ENCODE peak calls at places on chromosomes 7 and 10, in four cellular contexts. One of them, this sample, is unnamed.

GRCh38 chr10:9294865-9295264 is 1240.4 kb downstream of the GATA3 start:
- DNase-seq in HepG2: no peak
- DNase-seq in A549: no peak
- DNase-seq in GM12878: no peak
- DNase-seq in this sample: no peak

GRCh38 chr10:78464118-78464855 is 430.6 kb downstream of the RPS24 start:
- DNase-seq in HepG2: no peak
- DNase-seq in GM12878: no peak
- DNase-seq in A549: no peak
- DNase-seq in this sample: no peak

GRCh38 chr10:89281606-89282395 is 20.0 kb upstream of the IFIT2 start:
- DNase-seq in GM12878: no peak
- DNase-seq in HepG2: no peak
- DNase-seq in A549: no peak
- DNase-seq in this sample: no peak

GRCh38 chr10:71213761-71214440 is 1.5 kb downstream of the UNC5B start:
- DNase-seq in HepG2: no peak
- DNase-seq in A549: peak
- DNase-seq in GM12878: no peak
- DNase-seq in this sample: peak

GRCh38 chr10:104577171-104577570 is 63.9 kb upstream of the SORCS3 start:
- DNase-seq in A549: no peak
- DNase-seq in GM12878: no peak
- DNase-seq in HepG2: no peak
- DNase-seq in this sample: no peak

GRCh38 chr7:103593691-103594090 is 147.7 kb upstream of the SLC26A5 start:
- DNase-seq in GM12878: no peak
- DNase-seq in HepG2: no peak
- DNase-seq in A549: no peak
- DNase-seq in this sample: no peak

GRCh38 chr10:17109475-17110207 is 20.0 kb downstream of the CUBN start:
- DNase-seq in A549: peak
- DNase-seq in HepG2: no peak
- DNase-seq in GM12878: no peak
- DNase-seq in this sample: no peak

GRCh38 chr10:24872049-24872789 is 80.2 kb downstream of the PRTFDC1 start:
- DNase-seq in GM12878: no peak
- DNase-seq in A549: no peak
- DNase-seq in HepG2: no peak
- DNase-seq in this sample: peak

GRCh38 chr7:133183042-133183441 is 69.8 kb upstream of the EXOC4 start:
- DNase-seq in A549: no peak
- DNase-seq in GM12878: no peak
- DNase-seq in HepG2: no peak
- DNase-seq in this sample: no peak

GRCh38 chr10:95201736-95202135 is 7.7 kb downstream of the ACSM6 start:
- DNase-seq in A549: peak
- DNase-seq in GM12878: no peak
- DNase-seq in HepG2: peak
- DNase-seq in this sample: no peak

GRCh38 chr7:77393261-77393660 is 22.9 kb downstream of the GSAP start:
- DNase-seq in GM12878: peak
- DNase-seq in HepG2: no peak
- DNase-seq in A549: peak
- DNase-seq in this sample: no peak

GRCh38 chr7:146314962-146315361 is 198.4 kb downstream of the CNTNAP2 start:
- DNase-seq in A549: no peak
- DNase-seq in HepG2: no peak
- DNase-seq in GM12878: no peak
- DNase-seq in this sample: no peak

GRCh38 chr7:15954671-15955354 is 268.3 kb upstream of the MEOX2 start:
- DNase-seq in HepG2: no peak
- DNase-seq in GM12878: no peak
- DNase-seq in A549: no peak
- DNase-seq in this sample: no peak

GRCh38 chr10:69567920-69568319 is 5.3 kb downstream of the NEUROG3 start:
- DNase-seq in GM12878: no peak
- DNase-seq in A549: peak
- DNase-seq in HepG2: peak
- DNase-seq in this sample: no peak

GRCh38 chr7:15685358-15686181 is 913 bp downstream of the MEOX2 start:
- DNase-seq in HepG2: no peak
- DNase-seq in GM12878: no peak
- DNase-seq in A549: no peak
- DNase-seq in this sample: peak

GRCh38 chr7:128974241-128974934 is 36.7 kb downstream of the IRF5 start:
- DNase-seq in A549: peak
- DNase-seq in GM12878: no peak
- DNase-seq in HepG2: no peak
- DNase-seq in this sample: no peak

GRCh38 chr10:127040756-127041155 is 135.5 kb downstream of the DOCK1 start:
- DNase-seq in HepG2: no peak
- DNase-seq in GM12878: no peak
- DNase-seq in A549: no peak
- DNase-seq in this sample: no peak

GRCh38 chr7:4683043-4683883 is 1.2 kb downstream of the FOXK1 start:
- DNase-seq in A549: no peak
- DNase-seq in HepG2: no peak
- DNase-seq in GM12878: no peak
- DNase-seq in this sample: peak

GRCh38 chr7:19442016-19442785 is 266.6 kb downstream of the POLR1F start:
- DNase-seq in GM12878: no peak
- DNase-seq in HepG2: no peak
- DNase-seq in A549: peak
- DNase-seq in this sample: peak

GRCh38 chr7:29281782-29282541 is 87.4 kb downstream of the CHN2 start:
- DNase-seq in HepG2: peak
- DNase-seq in GM12878: no peak
- DNase-seq in A549: no peak
- DNase-seq in this sample: peak

GRCh38 chr7:130821864-130822263 is 87.9 kb upstream of the KLF14 start:
- DNase-seq in GM12878: no peak
- DNase-seq in A549: no peak
- DNase-seq in HepG2: no peak
- DNase-seq in this sample: no peak

GRCh38 chr7:66950763-66951162 is 29.7 kb downstream of the TMEM248 start:
- DNase-seq in HepG2: no peak
- DNase-seq in A549: no peak
- DNase-seq in GM12878: no peak
- DNase-seq in this sample: no peak

GRCh38 chr7:47654672-47655340 is 72.9 kb upstream of the TNS3 start:
- DNase-seq in HepG2: no peak
- DNase-seq in A549: no peak
- DNase-seq in GM12878: no peak
- DNase-seq in this sample: no peak

GRCh38 chr10:18500576-18500975 is 150.8 kb downstream of the NSUN6 start:
- DNase-seq in GM12878: no peak
- DNase-seq in A549: no peak
- DNase-seq in HepG2: no peak
- DNase-seq in this sample: no peak
- TF ChIP-seq PBX3 in GM12878: no peak
- TF ChIP-seq PBX3 in A549: no peak
- TF ChIP-seq PBX3 in HepG2: no peak
- TF ChIP-seq PBX3 in this sample: no peak

DNA sequence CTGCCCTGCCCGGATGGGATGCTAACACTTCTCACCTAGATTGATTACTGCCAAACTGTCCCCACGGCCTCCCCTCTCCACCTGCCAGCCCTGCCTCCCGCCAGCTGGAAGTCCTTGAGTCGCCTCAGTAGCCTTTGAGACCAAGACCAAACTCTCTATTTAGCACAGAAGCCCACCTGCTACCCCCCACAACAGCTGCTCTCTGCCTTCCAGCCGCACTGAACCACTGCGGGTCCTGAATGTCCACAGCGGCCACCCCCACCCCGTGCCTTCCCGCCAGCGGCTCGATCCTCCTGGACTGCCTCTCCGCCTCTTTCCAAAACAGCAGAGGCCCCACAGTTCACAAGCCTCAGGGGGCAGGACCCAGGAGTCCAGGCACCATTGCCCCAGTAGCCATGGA is 39.0 kb downstream of the FKBP6 start:
- DNase-seq in GM12878: no peak
- DNase-seq in HepG2: no peak
- DNase-seq in A549: no peak
- DNase-seq in this sample: no peak
- H3K4me3 ChIP-seq in GM12878: no peak
- H3K4me3 ChIP-seq in HepG2: peak
- H3K4me3 ChIP-seq in A549: no peak
- H3K4me3 ChIP-seq in this sample: no peak

DNA sequence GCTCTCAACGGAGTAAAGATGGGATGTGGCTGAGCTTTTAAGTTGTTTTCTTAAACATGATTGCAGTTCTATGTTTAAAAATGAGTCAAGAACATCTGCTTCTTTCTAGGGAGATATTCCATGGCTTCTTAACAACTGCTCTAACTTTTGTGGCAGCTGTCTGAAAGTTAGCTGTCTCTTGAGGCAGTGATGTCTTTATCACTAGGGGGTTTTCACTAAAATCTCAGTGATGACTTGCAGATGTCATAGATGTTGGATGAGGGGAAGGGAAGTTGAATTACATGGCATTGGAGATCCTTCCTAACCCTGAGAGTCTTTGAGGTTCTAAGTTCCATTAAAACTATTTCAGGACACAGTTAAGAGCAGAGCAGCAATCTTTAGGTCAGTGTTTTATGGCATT is 43.5 kb downstream of the PRKG1 start:
- DNase-seq in A549: no peak
- DNase-seq in HepG2: no peak
- DNase-seq in GM12878: no peak
- DNase-seq in this sample: no peak
- TF ChIP-seq PBX3 in A549: no peak
- TF ChIP-seq PBX3 in HepG2: no peak
- TF ChIP-seq PBX3 in GM12878: no peak
- TF ChIP-seq PBX3 in this sample: no peak

GRCh38 chr10:72332423-72333110 is 22.2 kb downstream of the DNAJB12 start:
- DNase-seq in HepG2: no peak
- DNase-seq in A549: no peak
- DNase-seq in GM12878: no peak
- DNase-seq in this sample: no peak
- H3K4me3 ChIP-seq in HepG2: peak
- H3K4me3 ChIP-seq in A549: no peak
- H3K4me3 ChIP-seq in GM12878: no peak
- H3K4me3 ChIP-seq in this sample: no peak

GRCh38 chr10:114652402-114653368 is 5.4 kb downstream of the ABLIM1 start:
- DNase-seq in GM12878: no peak
- DNase-seq in A549: no peak
- DNase-seq in HepG2: no peak
- DNase-seq in this sample: no peak
- TF ChIP-seq PBX3 in GM12878: no peak
- TF ChIP-seq PBX3 in A549: no peak
- TF ChIP-seq PBX3 in HepG2: no peak
- TF ChIP-seq PBX3 in this sample: no peak

DNA sequence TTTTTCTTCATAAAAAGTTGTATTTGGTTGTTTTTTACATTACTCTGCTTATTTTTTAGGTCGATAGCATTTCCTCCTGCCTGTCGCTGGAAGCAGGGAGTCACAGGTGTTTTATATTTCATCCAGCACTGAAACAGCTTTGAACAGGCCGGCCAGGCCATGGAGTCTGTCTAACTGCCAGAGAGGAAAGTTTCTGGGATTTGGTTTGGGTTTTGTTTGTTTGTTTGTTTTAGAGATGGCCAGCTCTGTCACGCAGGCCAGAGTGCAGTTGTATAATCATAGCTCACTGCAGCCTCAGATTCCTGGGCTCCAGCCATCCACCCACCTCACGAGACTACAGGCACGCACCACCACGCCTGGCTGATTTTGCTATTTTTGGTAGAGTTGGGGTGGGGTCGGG is 23.4 kb downstream of the PROSER2 start:
- DNase-seq in A549: no peak
- DNase-seq in GM12878: no peak
- DNase-seq in HepG2: no peak
- DNase-seq in this sample: no peak
- H3K4me3 ChIP-seq in A549: no peak
- H3K4me3 ChIP-seq in GM12878: no peak
- H3K4me3 ChIP-seq in HepG2: no peak
- H3K4me3 ChIP-seq in this sample: no peak

GRCh38 chr10:59323036-59323459 is 39.3 kb downstream of the FAM13C start:
- DNase-seq in A549: no peak
- DNase-seq in HepG2: peak
- DNase-seq in GM12878: no peak
- DNase-seq in this sample: no peak
- TF ChIP-seq PBX3 in A549: no peak
- TF ChIP-seq PBX3 in HepG2: no peak
- TF ChIP-seq PBX3 in GM12878: no peak
- TF ChIP-seq PBX3 in this sample: no peak